ENCODE peak calls at places on chromosomes 2 and 18, in seven cellular contexts. One of them, this sample, is unnamed.

GRCh38 chr2:61450144-61450543 is 20.7 kb downstream of the USP34 start:
- DNase-seq in kidney tubule cell: peak; percentile 15
- DNase-seq in stimulated activated CD4-positive, alpha-beta T cell treated with anti-CD3 and anti-CD28 coated beads, Interleukin-4, amount 100 ng/mL, for 24 hours: no peak
- DNase-seq in Kasumi-1: no peak
- DNase-seq in NCI-H2029 treated with DMSO at 0.1 percent for 48 hours: no peak
- DNase-seq in mesothelial cell of epicardium: no peak
- DNase-seq in cardiac septum: no peak
- DNase-seq in this sample: no peak

GRCh38 chr2:232592687-232593407 is 40.6 kb upstream of the EFHD1 start:
- DNase-seq in mesothelial cell of epicardium: no peak
- DNase-seq in Kasumi-1: no peak
- DNase-seq in cardiac septum: no peak
- DNase-seq in kidney tubule cell: peak; percentile 97
- DNase-seq in stimulated activated CD4-positive, alpha-beta T cell treated with anti-CD3 and anti-CD28 coated beads, Interleukin-4, amount 100 ng/mL, for 24 hours: no peak
- DNase-seq in NCI-H2029 treated with DMSO at 0.1 percent for 48 hours: no peak
- DNase-seq in this sample: no peak

GRCh38 chr2:7279421-7279949 is 362.3 kb downstream of the RNF144A start:
- DNase-seq in mesothelial cell of epicardium: no peak
- DNase-seq in NCI-H2029 treated with DMSO at 0.1 percent for 48 hours: no peak
- DNase-seq in Kasumi-1: no peak
- DNase-seq in cardiac septum: no peak
- DNase-seq in kidney tubule cell: no peak
- DNase-seq in stimulated activated CD4-positive, alpha-beta T cell treated with anti-CD3 and anti-CD28 coated beads, Interleukin-4, amount 100 ng/mL, for 24 hours: no peak
- DNase-seq in this sample: no peak

GRCh38 chr2:232104076-232104646 is 142.6 kb downstream of the DIS3L2 start:
- DNase-seq in stimulated activated CD4-positive, alpha-beta T cell treated with anti-CD3 and anti-CD28 coated beads, Interleukin-4, amount 100 ng/mL, for 24 hours: no peak
- DNase-seq in Kasumi-1: no peak
- DNase-seq in mesothelial cell of epicardium: no peak
- DNase-seq in NCI-H2029 treated with DMSO at 0.1 percent for 48 hours: no peak
- DNase-seq in cardiac septum: no peak
- DNase-seq in kidney tubule cell: peak; percentile 42
- DNase-seq in this sample: no peak

GRCh38 chr18:10851824-10852225 is 297.5 kb downstream of the PIEZO2 start:
- DNase-seq in kidney tubule cell: peak; percentile 52
- DNase-seq in mesothelial cell of epicardium: no peak
- DNase-seq in Kasumi-1: peak; percentile 73
- DNase-seq in NCI-H2029 treated with DMSO at 0.1 percent for 48 hours: no peak
- DNase-seq in stimulated activated CD4-positive, alpha-beta T cell treated with anti-CD3 and anti-CD28 coated beads, Interleukin-4, amount 100 ng/mL, for 24 hours: no peak
- DNase-seq in cardiac septum: no peak
- DNase-seq in this sample: peak; percentile 62

GRCh38 chr2:157838442-157839161 is 37.5 kb downstream of the ACVR1 start:
- DNase-seq in NCI-H2029 treated with DMSO at 0.1 percent for 48 hours: peak; percentile 72
- DNase-seq in cardiac septum: no peak
- DNase-seq in mesothelial cell of epicardium: no peak
- DNase-seq in Kasumi-1: peak; percentile 91
- DNase-seq in stimulated activated CD4-positive, alpha-beta T cell treated with anti-CD3 and anti-CD28 coated beads, Interleukin-4, amount 100 ng/mL, for 24 hours: peak; percentile 17
- DNase-seq in kidney tubule cell: peak; percentile 84
- DNase-seq in this sample: peak; percentile 40

GRCh38 chr2:25955036-25955435 is 27.3 kb downstream of the KIF3C start:
- DNase-seq in Kasumi-1: no peak
- DNase-seq in NCI-H2029 treated with DMSO at 0.1 percent for 48 hours: no peak
- DNase-seq in kidney tubule cell: peak; percentile 59
- DNase-seq in cardiac septum: no peak
- DNase-seq in mesothelial cell of epicardium: no peak
- DNase-seq in stimulated activated CD4-positive, alpha-beta T cell treated with anti-CD3 and anti-CD28 coated beads, Interleukin-4, amount 100 ng/mL, for 24 hours: no peak
- DNase-seq in this sample: no peak

GRCh38 chr2:216234106-216234505 is 125.0 kb downstream of the XRCC5 start:
- DNase-seq in kidney tubule cell: no peak
- DNase-seq in cardiac septum: no peak
- DNase-seq in mesothelial cell of epicardium: no peak
- DNase-seq in NCI-H2029 treated with DMSO at 0.1 percent for 48 hours: no peak
- DNase-seq in Kasumi-1: no peak
- DNase-seq in stimulated activated CD4-positive, alpha-beta T cell treated with anti-CD3 and anti-CD28 coated beads, Interleukin-4, amount 100 ng/mL, for 24 hours: no peak
- DNase-seq in this sample: no peak

GRCh38 chr2:67880291-67880761 is 182.5 kb downstream of the C1D start:
- DNase-seq in NCI-H2029 treated with DMSO at 0.1 percent for 48 hours: no peak
- DNase-seq in cardiac septum: no peak
- DNase-seq in mesothelial cell of epicardium: no peak
- DNase-seq in stimulated activated CD4-positive, alpha-beta T cell treated with anti-CD3 and anti-CD28 coated beads, Interleukin-4, amount 100 ng/mL, for 24 hours: no peak
- DNase-seq in Kasumi-1: no peak
- DNase-seq in kidney tubule cell: peak; percentile 98
- DNase-seq in this sample: peak; percentile 33

GRCh38 chr2:19312949-19313348 is 45.5 kb downstream of the OSR1 start:
- DNase-seq in NCI-H2029 treated with DMSO at 0.1 percent for 48 hours: no peak
- DNase-seq in stimulated activated CD4-positive, alpha-beta T cell treated with anti-CD3 and anti-CD28 coated beads, Interleukin-4, amount 100 ng/mL, for 24 hours: no peak
- DNase-seq in kidney tubule cell: peak; percentile 10
- DNase-seq in Kasumi-1: no peak
- DNase-seq in cardiac septum: no peak
- DNase-seq in mesothelial cell of epicardium: no peak
- DNase-seq in this sample: peak; percentile 33